ENCODE peak calls at places on chromosomes 13 and 19, in four cellular contexts. G is pancreas, Y is cardiac muscle cell, O is endodermal cell. Q is an unnamed sample.

GRCh38 chr19:50173144-50173543 is 10.1 kb upstream of the IZUMO2 start:
- DNase-seq in Y (no peak), G (no peak), O (no peak), Q (no peak)

GRCh38 chr19:29714953-29715694 is at the start of gene C19orf12:
- DNase-seq in O (peak), G (peak), Y (peak), Q (peak)

GRCh38 chr19:47514151-47514868 is 553 bp downstream of the NAPA start:
- DNase-seq in Y (no peak), G (no peak), O (no peak), Q (peak)

GRCh38 chr19:3450796-3451411 is 29.4 kb downstream of the SMIM24 start:
- DNase-seq in G (peak), Y (peak), O (no peak), Q (no peak)

GRCh38 chr19:34838753-34839431 is 65.9 kb upstream of the ZNF599 start:
- DNase-seq in G (no peak), Y (peak), O (peak), Q (peak)

GRCh38 chr13:57137631-57138030 is 3.1 kb upstream of the PRR20A start:
- DNase-seq in G (no peak), Y (no peak), O (no peak), Q (no peak)

GRCh38 chr13:80276371-80277289 is 64.3 kb downstream of the SPRY2 start:
- DNase-seq in O (no peak), Y (peak), G (no peak), Q (peak)

GRCh38 chr19:18156841-18157464 is 4.0 kb downstream of the PIK3R2 start:
- DNase-seq in O (no peak), G (peak), Y (peak), Q (no peak)

GRCh38 chr13:113972451-113973217 is 1.2 kb downstream of the C13orf46 start:
- DNase-seq in O (no peak), G (no peak), Y (no peak), Q (no peak)

GRCh38 chr19:23402388-23402787 is 7.1 kb upstream of the ZNF91 start:
- DNase-seq in Y (no peak), O (no peak), G (no peak), Q (no peak)

GRCh38 chr19:45595814-45596213 is 6.2 kb downstream of the GPR4 start:
- DNase-seq in G (no peak), O (no peak), Y (no peak), Q (no peak)

GRCh38 chr19:623974-624373 is 9.4 kb downstream of the POLRMT start:
- DNase-seq in G (no peak), O (no peak), Y (peak), Q (no peak)

GRCh38 chr19:38304866-38305429 is 897 bp downstream of the C19orf33 start:
- DNase-seq in O (peak), Y (no peak), G (peak), Q (peak)

GRCh38 chr19:18279516-18280246 is 1.7 kb downstream of the JUND start:
- DNase-seq in G (peak), O (peak), Y (peak), Q (peak)

GRCh38 chr13:108326318-108326717 is 56.8 kb downstream of the TNFSF13B start:
- DNase-seq in G (no peak), O (peak), Y (peak), Q (no peak)

GRCh38 chr13:36998624-36999041 is 507 bp downstream of the ALG5 start:
- DNase-seq in O (peak), G (peak), Y (peak), Q (peak)

GRCh38 chr13:111202745-111203144 is 87.6 kb downstream of the ARHGEF7 start:
- DNase-seq in G (no peak), O (no peak), Y (peak), Q (no peak)

GRCh38 chr19:1924320-1924961 is 16.5 kb upstream of the CSNK1G2 start:
- DNase-seq in Y (no peak), O (no peak), G (no peak), Q (no peak)

GRCh38 chr19:9189538-9189937 is 10.8 kb downstream of the OR7D2 start:
- DNase-seq in G (no peak), O (peak), Y (no peak), Q (no peak)

GRCh38 chr19:2867025-2867991 is at the start of gene ZNF556:
- DNase-seq in O (peak), G (no peak), Y (no peak), Q (no peak)

GRCh38 chr19:18717601-18718000 is 34.1 kb downstream of the CRTC1 start:
- DNase-seq in O (peak), Y (no peak), G (no peak), Q (no peak)

GRCh38 chr13:44277459-44277858 is 96.2 kb upstream of the SERP2 start:
- DNase-seq in Y (no peak), G (no peak), O (no peak), Q (no peak)

GRCh38 chr13:66994097-66994496 is 236.0 kb downstream of the PCDH9 start:
- DNase-seq in Y (peak), O (peak), G (peak), Q (peak)

GRCh38 chr13:99296270-99296865 is 10.8 kb downstream of the GPR183 start:
- DNase-seq in O (no peak), G (no peak), Y (peak), Q (no peak)

Q was measured in ecto neural progenitor cell.